ENCODE peak calls at places on chromosomes 5 and 9, in seven cellular contexts. H is bronchial epithelial cell; I is activated T-cell treated with anti-CD3 and anti-CD28 coated beads for 24 hours; G is naive thymus-derived CD4-positive, alpha-beta T cell; B is activated naive CD4-positive, alpha-beta T cell; T is B cell; D is effector CD4-positive, alpha-beta T cell. V is an unnamed sample.

GRCh38 chr5:1516615-1517601 is 6.9 kb downstream of the LPCAT1 start:
- DNase-seq in G (peak), B (no peak), H (peak), I (no peak), T (no peak), D (no peak), V (no peak)

GRCh38 chr5:55172051-55172899 is 702 bp downstream of the CDC20B start:
- DNase-seq in G (no peak), H (peak), B (no peak), D (peak), T (peak), I (peak), V (peak)

GRCh38 chr9:113634597-113635515 is 171.3 kb downstream of the RGS3 start:
- DNase-seq in T (no peak), G (no peak), H (no peak), I (no peak), D (no peak), B (no peak), V (no peak)

GRCh38 chr5:98905857-98906688 is 22.7 kb downstream of the CHD1 start:
- DNase-seq in I (no peak), H (peak), G (no peak), D (no peak), B (no peak), T (peak), V (no peak)

GRCh38 chr5:168471785-168472184 is 14.5 kb upstream of the RARS1 start:
- DNase-seq in T (no peak), B (no peak), D (no peak), H (no peak), G (no peak), I (no peak), V (no peak)

GRCh38 chr5:81003987-81004386 is 43.8 kb downstream of the RASGRF2 start:
- DNase-seq in G (no peak), T (no peak), D (no peak), B (no peak), H (no peak), I (no peak), V (no peak)

GRCh38 chr5:95986937-95987520 is 25.4 kb upstream of the ELL2 start:
- DNase-seq in G (no peak), H (peak), D (no peak), T (no peak), B (no peak), I (no peak), V (no peak)

GRCh38 chr5:123610665-123611406 is 98.9 kb downstream of the CSNK1G3 start:
- DNase-seq in T (peak), B (no peak), D (peak), I (peak), G (no peak), H (peak), V (no peak)

GRCh38 chr5:138910546-138911185 is 35.5 kb upstream of the LRRTM2 start:
- DNase-seq in T (no peak), D (no peak), I (no peak), B (no peak), H (no peak), G (no peak), V (no peak)

GRCh38 chr9:6564370-6564769 is 81.2 kb downstream of the GLDC start:
- DNase-seq in I (no peak), H (no peak), G (no peak), B (no peak), T (no peak), D (no peak), V (no peak)

GRCh38 chr5:111584651-111585050 is 72.3 kb upstream of the STARD4 start:
- DNase-seq in I (no peak), T (no peak), H (peak), D (no peak), B (no peak), G (no peak), V (no peak)

GRCh38 chr5:178422400-178422775 is 167.8 kb downstream of the COL23A1 start:
- DNase-seq in D (no peak), H (no peak), G (no peak), B (no peak), I (no peak), T (no peak), V (no peak)

GRCh38 chr5:66171349-66172344 is 27.5 kb downstream of the SREK1 start:
- DNase-seq in T (peak), D (peak), I (peak), G (no peak), H (peak), B (no peak), V (no peak)

GRCh38 chr9:102985162-102985900 is 9.8 kb upstream of the CYLC2 start:
- DNase-seq in D (no peak), H (no peak), I (no peak), T (no peak), B (no peak), G (no peak), V (no peak)

GRCh38 chr9:22307013-22307711 is 139.5 kb upstream of the DMRTA1 start:
- DNase-seq in B (no peak), T (peak), H (peak), G (no peak), D (no peak), I (no peak), V (no peak)

GRCh38 chr9:71594566-71594965 is 173.7 kb downstream of the CEMIP2 start:
- DNase-seq in D (no peak), B (no peak), I (no peak), T (no peak), G (no peak), H (no peak), V (no peak)

GRCh38 chr5:127298623-127299022 is 8.0 kb downstream of the MEGF10 start:
- DNase-seq in H (no peak), I (no peak), G (no peak), D (no peak), B (no peak), T (no peak), V (no peak)

GRCh38 chr5:120778491-120779293 is 314.6 kb downstream of the PRR16 start:
- DNase-seq in T (no peak), G (no peak), D (no peak), B (no peak), H (no peak), I (no peak), V (no peak)

GRCh38 chr5:160548949-160549665 is 127.5 kb downstream of the PTTG1 start:
- DNase-seq in I (no peak), D (no peak), H (peak), T (no peak), G (no peak), B (no peak), V (no peak)